ENCODE peak calls at places on chromosomes 2 and 18, in six cellular contexts. H is GM23248, G is lung, U is GM12865, A is SK-N-SH, L is adrenal gland. C is an unnamed sample.

GRCh38 chr2:124046332-124046731 is 21.2 kb downstream of the CNTNAP5 start:
- DNase-seq in A (no peak), G (no peak), H (no peak), U (no peak), L (no peak), C (no peak)

GRCh38 chr2:64975232-64975791 is 13.9 kb upstream of the SLC1A4 start:
- DNase-seq in U (no peak), G (no peak), L (peak; percentile 88), H (peak; percentile 72), A (no peak), C (no peak)

GRCh38 chr2:23563673-23564617 is 179.0 kb downstream of the KLHL29 start:
- DNase-seq in H (peak; percentile 79), A (peak; percentile 93), U (no peak), L (no peak), G (peak; percentile 52), C (no peak)

GRCh38 chr2:216098687-216099334 is 10.3 kb upstream of the XRCC5 start:
- DNase-seq in G (no peak), U (no peak), A (no peak), L (no peak), H (no peak), C (no peak)

GRCh38 chr18:57141208-57142129 is 5.4 kb upstream of the BOD1L2 start:
- DNase-seq in L (no peak), A (no peak), H (no peak), U (no peak), G (peak; percentile 34), C (no peak)

GRCh38 chr2:124269348-124269747 is 244.3 kb downstream of the CNTNAP5 start:
- DNase-seq in A (peak; percentile 12), L (no peak), G (no peak), H (no peak), U (no peak), C (no peak)

GRCh38 chr2:6835467-6835866 is 30.2 kb downstream of the CMPK2 start:
- DNase-seq in H (no peak), G (no peak), A (no peak), L (no peak), U (no peak), C (no peak)

GRCh38 chr18:61435064-61435652 is 101.9 kb downstream of the CDH20 start:
- DNase-seq in G (no peak), U (peak; percentile 22), A (peak; percentile 4), L (no peak), H (peak; percentile 23), C (no peak)

GRCh38 chr2:65033178-65033577 is 23.0 kb upstream of the CEP68 start:
- DNase-seq in U (peak; percentile 56), G (no peak), A (peak; percentile 44), H (peak; percentile 38), L (no peak), C (no peak)

GRCh38 chr2:19504400-19505198 is 146.2 kb upstream of the OSR1 start:
- DNase-seq in A (no peak), H (no peak), L (no peak), U (no peak), G (no peak), C (no peak)

GRCh38 chr18:59823611-59824195 is 76.1 kb upstream of the PMAIP1 start:
- DNase-seq in A (peak; percentile 64), G (peak; percentile 65), U (peak; percentile 81), H (peak; percentile 85), L (peak; percentile 81), C (no peak)

DNA sequence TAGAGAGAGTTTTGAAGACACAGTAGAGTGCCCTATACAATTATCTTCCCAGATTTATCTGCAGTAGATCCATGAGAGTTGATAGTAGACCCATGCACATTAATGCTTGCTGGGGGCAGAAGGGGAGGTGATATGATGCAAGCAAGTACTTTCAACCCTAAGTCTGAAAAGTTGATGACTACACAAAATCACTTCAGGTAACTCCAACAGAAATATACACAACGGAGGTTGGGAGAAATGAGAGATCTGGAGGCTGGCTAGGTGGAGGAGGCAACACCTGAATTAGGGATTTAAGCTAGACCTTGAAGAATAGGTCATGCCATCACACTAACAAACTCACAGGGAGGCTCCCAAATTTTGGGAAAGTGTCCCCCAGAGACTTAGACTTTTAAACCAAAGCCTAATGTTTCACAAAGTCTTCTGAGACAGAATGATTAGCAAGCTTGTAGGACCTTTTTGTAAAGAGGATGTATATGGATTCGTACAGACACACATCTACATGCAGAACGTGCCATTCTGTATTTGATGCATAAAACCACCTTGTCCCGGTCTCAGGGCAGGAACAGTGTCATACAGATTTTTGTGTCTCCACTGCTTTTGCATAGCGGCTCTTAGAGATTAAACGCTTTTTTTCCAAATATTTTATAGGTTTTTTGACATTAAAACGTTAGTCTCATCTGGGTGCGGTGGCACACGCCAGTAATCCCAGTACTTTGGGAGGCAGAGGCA is 937 bp upstream of the STAMBP start:
- DNase-seq in U (no peak), H (no peak), L (no peak), G (no peak), A (no peak), C (peak; percentile 77)
- H3K4me3 ChIP-seq in U (peak overlapping the region; percentile 69), H (peak overlapping the region; percentile 73), L (no peak overlapping the region), G (no peak overlapping the region), A (peak overlapping the region; percentile 86), C (peak overlapping the region; percentile 70)

GRCh38 chr2:127690696-127691095 is 10.6 kb upstream of the SFT2D3 start:
- DNase-seq in U (no peak), L (no peak), A (no peak), G (no peak), H (no peak), C (no peak)

GRCh38 chr2:127698553-127699355 is 2.5 kb upstream of the SFT2D3 start:
- DNase-seq in G (no peak), U (no peak), H (no peak), A (no peak), L (no peak), C (no peak)

GRCh38 chr2:127695491-127696472 is 5.5 kb upstream of the SFT2D3 start:
- DNase-seq in G (peak; percentile 59), L (peak; percentile 49), A (peak; percentile 90), H (peak; percentile 71), U (peak; percentile 26), C (no peak)

GRCh38 chr2:127697482-127698180 is 3.7 kb upstream of the SFT2D3 start:
- DNase-seq in A (no peak), L (no peak), U (no peak), H (no peak), G (no peak), C (no peak)

DNA sequence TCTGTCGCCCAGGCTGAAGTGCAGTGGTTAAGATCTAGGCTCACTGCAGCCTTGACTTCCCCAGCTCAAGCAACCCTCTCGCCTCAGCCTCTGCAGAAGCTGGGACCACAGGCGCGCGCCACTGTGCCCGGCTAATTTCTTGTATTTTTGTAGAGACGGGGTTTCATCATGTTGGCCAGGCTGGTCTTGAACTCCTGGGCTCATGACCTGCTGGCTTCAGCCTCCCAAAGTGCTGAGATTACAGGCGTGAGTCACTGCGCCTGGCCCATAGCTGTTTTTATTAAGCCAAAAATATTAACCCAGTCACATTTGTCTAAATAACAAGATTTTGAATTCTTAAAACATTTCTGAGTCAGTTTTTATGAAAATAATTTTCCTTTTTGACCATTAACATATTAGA is 6.3 kb upstream of the SFT2D3 start:
- DNase-seq in L (no peak), G (no peak), H (peak; percentile 57), U (no peak), A (no peak), C (no peak)
- H3K4me3 ChIP-seq in L (no peak overlapping the region), G (no peak overlapping the region), H (peak overlapping the region; percentile 58), U (no peak overlapping the region), A (no peak overlapping the region), C (peak overlapping the region; percentile 44)

GRCh38 chr2:70133521-70134348 is 46.5 kb downstream of the PCBP1 start:
- DNase-seq in H (no peak), A (no peak), G (no peak), U (peak; percentile 85), L (no peak), C (no peak)

GRCh38 chr2:70133127-70133452 is 45.8 kb downstream of the PCBP1 start:
- DNase-seq in A (no peak), G (no peak), L (no peak), H (no peak), U (no peak), C (no peak)

GRCh38 chr2:70127920-70128444 is 40.7 kb downstream of the PCBP1 start:
- DNase-seq in U (no peak), L (no peak), H (no peak), G (no peak), A (no peak), C (no peak)

GRCh38 chr2:70132244-70133126 is 45.2 kb downstream of the PCBP1 start:
- DNase-seq in A (peak; percentile 44), U (peak; percentile 90), H (peak; percentile 82), L (no peak), G (no peak), C (no peak)
- H3K4me3 ChIP-seq in A (peak overlapping the region; percentile 11), U (peak overlapping the region; percentile 79), H (peak overlapping the region; percentile 61), L (no peak overlapping the region), G (no peak overlapping the region), C (peak overlapping the region; percentile 51)

DNA sequence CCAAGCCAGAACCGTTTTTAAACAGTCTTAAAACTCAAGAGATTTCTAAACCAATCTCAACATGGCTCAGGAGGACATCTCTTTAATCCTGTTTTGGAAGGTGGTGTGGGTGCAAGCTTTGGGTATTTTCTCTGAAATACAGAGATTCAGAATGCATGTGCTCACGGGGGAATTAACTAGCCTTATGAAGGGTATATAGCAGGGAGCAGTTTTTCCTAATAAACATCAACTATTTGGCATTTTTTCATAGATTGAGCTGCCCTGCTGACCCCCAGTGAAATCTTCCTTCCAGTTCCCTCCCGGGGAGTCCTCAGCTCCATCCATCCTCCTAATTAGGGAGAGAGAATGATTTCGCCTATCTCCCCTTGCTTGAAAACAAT is 122.6 kb downstream of the SMAD7 start:
- DNase-seq in H (no peak), L (peak; percentile 4), U (no peak), A (no peak), G (no peak), C (no peak)
- H3K4me3 ChIP-seq in H (peak overlapping the region; percentile 1), L (no peak overlapping the region), U (no peak overlapping the region), A (peak overlapping the region; percentile 28), G (no peak overlapping the region), C (peak overlapping the region; percentile 6)

GRCh38 chr2:15568874-15569273 is 7.7 kb upstream of the NBAS start:
- DNase-seq in A (no peak), L (no peak), G (no peak), U (no peak), H (no peak), C (no peak)

GRCh38 chr2:15569658-15570615 is 8.8 kb upstream of the NBAS start:
- DNase-seq in U (no peak), H (no peak), L (no peak), A (no peak), G (no peak), C (no peak)

GRCh38 chr2:15577071-15577706 is 14.5 kb upstream of the DDX1 start:
- DNase-seq in L (peak; percentile 91), G (peak; percentile 88), A (peak; percentile 73), U (peak; percentile 88), H (peak; percentile 86), C (no peak)

GRCh38 chr2:15565994-15566671 is 5.0 kb upstream of the NBAS start:
- DNase-seq in L (no peak), U (no peak), H (no peak), A (no peak), G (no peak), C (no peak)

GRCh38 chr2:15571729-15572128 is 10.6 kb upstream of the NBAS start:
- DNase-seq in H (no peak), L (no peak), A (no peak), U (no peak), G (no peak), C (no peak)
- H3K4me3 ChIP-seq in H (no peak overlapping the region), L (no peak overlapping the region), A (no peak overlapping the region), U (no peak overlapping the region), G (no peak overlapping the region), C (no peak overlapping the region)

GRCh38 chr18:78429127-78430108 is 550.2 kb upstream of the SALL3 start:
- DNase-seq in L (no peak), H (no peak), G (no peak), U (no peak), A (no peak), C (no peak)
- H3K4me3 ChIP-seq in L (no peak overlapping the region), H (no peak overlapping the region), G (no peak overlapping the region), U (no peak overlapping the region), A (no peak overlapping the region), C (no peak overlapping the region)